ENCODE peak calls at places on chromosomes 4 and X, in eight cellular contexts. D is kidney, S is lower lobe of right lung, F is OCI-LY7, N is choroid plexus epithelial cell, Q is sigmoid colon, Y is thoracic aorta, E is BE2C. L is an unnamed sample.

GRCh38 chr4:94338681-94339351 is 3.8 kb downstream of the HPGDS start:
- DNase-seq in S (no peak), F (no peak), Q (no peak), N (no peak), E (no peak), Y (no peak), D (no peak), L (peak)

GRCh38 chr4:74054483-74055032 is 16.1 kb upstream of the CXCL3 start:
- DNase-seq in N (no peak), E (no peak), Y (no peak), Q (no peak), D (no peak), F (no peak), S (no peak), L (no peak)

GRCh38 chr4:146654976-146655761 is 16.5 kb downstream of the POU4F2 start:
- DNase-seq in Q (no peak), Y (no peak), N (peak), F (no peak), D (peak), S (no peak), E (peak), L (no peak)

GRCh38 chr4:40581254-40582140 is 48.2 kb downstream of the RBM47 start:
- DNase-seq in Y (no peak), F (no peak), Q (no peak), E (no peak), N (no peak), S (no peak), D (no peak), L (no peak)

GRCh38 chrX:55135171-55135570 is 46.4 kb downstream of the PAGE2 start:
- DNase-seq in D (no peak), N (peak), F (peak), Q (no peak), S (no peak), Y (no peak), E (peak), L (peak)

GRCh38 chr4:74369860-74370259 is 4.9 kb downstream of the EREG start:
- DNase-seq in S (no peak), E (no peak), Q (no peak), Y (no peak), D (no peak), F (no peak), N (no peak), L (no peak)

GRCh38 chrX:138777230-138777629 is 65.7 kb upstream of the FGF13 start:
- DNase-seq in Y (no peak), F (no peak), E (no peak), Q (no peak), S (no peak), N (no peak), D (no peak), L (no peak)

GRCh38 chr4:42397256-42397634 is at the start of gene SHISA3:
- DNase-seq in D (peak), N (no peak), Q (no peak), E (peak), Y (no peak), S (no peak), F (peak), L (peak)

GRCh38 chr4:150219841-150220240 is 141.6 kb downstream of the DCLK2 start:
- DNase-seq in F (no peak), D (no peak), S (no peak), Y (no peak), Q (no peak), N (no peak), E (no peak), L (no peak)

GRCh38 chrX:96314974-96315373 is 369.7 kb upstream of the DIAPH2 start:
- DNase-seq in F (no peak), E (no peak), Y (no peak), N (peak), S (no peak), D (no peak), Q (no peak), L (no peak)

GRCh38 chr4:173318648-173319211 is 15.4 kb downstream of the HMGB2 start:
- DNase-seq in Y (no peak), F (peak), D (no peak), E (no peak), Q (no peak), N (peak), S (no peak), L (no peak)

GRCh38 chr4:160026720-160027119 is 923.8 kb downstream of the RAPGEF2 start:
- DNase-seq in E (no peak), S (no peak), D (no peak), N (peak), Q (no peak), Y (no peak), F (no peak), L (no peak)

GRCh38 chr4:183335369-183335940 is 13.2 kb upstream of the CLDN24 start:
- DNase-seq in Q (no peak), D (peak), Y (no peak), F (no peak), E (no peak), N (peak), S (no peak), L (no peak)

GRCh38 chr4:69467797-69468196 is 27.9 kb downstream of the UGT2B4 start:
- DNase-seq in E (no peak), F (no peak), N (no peak), D (no peak), Y (no peak), Q (no peak), S (no peak), L (no peak)

GRCh38 chrX:53251307-53251706 is 26.3 kb upstream of the KDM5C start:
- DNase-seq in N (no peak), Y (no peak), E (no peak), D (no peak), Q (no peak), S (no peak), F (no peak), L (no peak)

GRCh38 chrX:107014927-107015326 is 14.9 kb upstream of the MORC4 start:
- DNase-seq in F (no peak), Q (no peak), D (no peak), N (no peak), E (no peak), Y (no peak), S (no peak), L (no peak)

GRCh38 chrX:70979136-70979762 is 48.4 kb upstream of the SLC7A3 start:
- DNase-seq in D (no peak), S (no peak), Q (no peak), E (peak), N (peak), Y (no peak), F (no peak), L (peak)
- H3K4me3 ChIP-seq in D (no peak), S (no peak), Q (no peak), E (no peak), N (no peak), Y (no peak), F (no peak), L (no peak)

DNA sequence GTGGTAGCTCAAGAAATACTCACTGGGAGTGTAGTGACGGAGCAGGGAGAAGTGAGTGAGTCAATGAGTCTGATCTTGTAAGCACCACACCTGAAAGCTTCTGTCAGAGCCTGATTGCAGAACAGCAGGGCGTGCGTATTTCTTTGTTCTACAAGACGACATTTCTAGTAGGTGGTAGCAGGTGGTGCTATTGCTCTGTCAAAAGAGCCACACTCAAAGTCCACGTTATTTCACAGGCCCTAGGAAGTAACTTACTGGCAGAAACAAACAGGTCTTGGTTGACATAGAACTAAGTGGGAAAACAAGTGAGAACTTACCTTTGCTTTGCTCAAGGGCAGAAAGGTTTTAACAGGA is 46.4 kb upstream of the SPRY1 start:
- DNase-seq in F (peak), S (no peak), D (no peak), E (no peak), Q (no peak), N (peak), Y (no peak), L (peak)
- TF ChIP-seq CTCF in F (peak), S (no peak), D (peak), E (no peak), Q (no peak), N (peak), Y (no peak), L (no peak)

GRCh38 chrX:56765816-56766553 is 36.9 kb downstream of the NBDY start:
- DNase-seq in N (no peak), Q (peak), F (peak), D (no peak), E (no peak), S (no peak), Y (no peak), L (no peak)

GRCh38 chrX:56766554-56767412 is 37.7 kb downstream of the NBDY start:
- DNase-seq in Y (no peak), N (peak), S (no peak), E (no peak), Q (peak), D (no peak), F (no peak), L (no peak)

GRCh38 chrX:56764153-56764974 is 35.3 kb downstream of the NBDY start:
- DNase-seq in N (peak), E (peak), D (peak), S (no peak), Q (peak), F (peak), Y (no peak), L (peak)

GRCh38 chrX:56763556-56764152 is 34.6 kb downstream of the NBDY start:
- DNase-seq in Q (peak), N (no peak), F (no peak), Y (no peak), D (peak), S (no peak), E (no peak), L (peak)

DNA sequence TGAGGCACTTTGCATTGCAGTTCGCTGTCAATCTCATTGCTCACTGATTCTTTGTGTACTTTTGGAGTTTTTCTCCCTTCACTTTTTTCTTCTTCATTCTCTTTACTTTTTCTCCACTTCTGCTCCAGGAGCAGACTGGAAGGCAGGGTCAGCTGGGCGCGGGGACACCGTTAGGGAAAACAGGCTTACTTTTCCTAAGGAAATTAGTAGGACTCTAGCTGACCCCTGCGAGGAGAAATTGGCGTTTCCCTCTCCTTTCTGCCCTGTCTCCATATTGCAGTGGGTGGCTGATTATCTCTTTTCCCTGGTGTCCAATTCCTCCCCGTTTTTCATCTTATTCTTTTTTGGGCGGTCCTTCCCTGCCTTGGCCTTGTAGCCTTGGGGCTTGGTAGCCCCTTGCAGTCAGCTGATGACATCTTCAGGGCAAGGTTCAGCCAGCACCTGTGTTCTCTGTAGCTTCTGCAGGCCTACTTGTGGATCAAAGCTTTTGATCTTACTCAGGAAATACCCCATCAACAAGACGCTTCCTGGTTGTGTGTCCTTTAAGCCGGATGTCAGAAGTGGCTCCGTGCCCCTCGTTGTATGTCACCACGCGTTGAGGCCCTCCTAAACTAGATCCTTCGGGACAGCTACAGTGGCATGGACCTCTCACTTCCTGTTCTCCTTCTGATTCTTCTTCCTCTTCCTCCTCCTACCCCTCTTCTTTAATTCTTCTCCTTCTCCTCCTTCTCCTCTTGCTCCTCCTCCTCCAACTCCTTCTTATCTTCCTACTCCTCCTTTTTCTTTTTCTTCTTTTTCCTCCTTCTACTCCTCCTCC is 36.1 kb downstream of the NBDY start:
- DNase-seq in Q (peak), N (no peak), Y (no peak), S (no peak), E (no peak), F (peak), D (peak), L (peak)
- H3K4me3 ChIP-seq in Q (no peak), N (no peak), Y (no peak), S (no peak), E (no peak), F (peak), D (no peak), L (peak)

GRCh38 chr4:121324331-121324730 is 56.5 kb downstream of the QRFPR start:
- DNase-seq in Y (no peak), N (no peak), Q (no peak), F (no peak), E (no peak), S (no peak), D (no peak), L (no peak)
- TF ChIP-seq CTCF in Y (no peak), N (no peak), Q (no peak), F (no peak), E (no peak), S (no peak), D (no peak), L (no peak)

DNA sequence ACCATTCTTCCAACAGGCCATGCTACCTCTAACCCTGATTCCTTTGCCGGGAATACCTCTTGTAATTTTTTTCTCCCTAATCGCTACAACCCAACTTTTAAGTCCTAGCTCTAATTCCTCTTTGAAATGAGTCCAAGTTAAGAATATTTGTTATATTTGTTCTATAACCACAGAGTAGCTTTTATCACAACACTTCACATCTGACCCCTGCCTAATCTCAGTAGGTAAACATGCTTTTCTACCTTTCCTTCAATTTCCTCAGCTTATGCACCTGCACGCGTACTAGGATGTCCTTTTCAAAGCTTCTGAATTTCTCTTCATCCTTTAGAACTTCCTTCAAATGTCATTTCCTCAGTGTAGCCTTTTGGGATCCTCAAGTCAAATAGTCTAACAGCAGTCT is 915.5 kb upstream of the LCORL start:
- DNase-seq in F (no peak), S (no peak), N (no peak), E (no peak), Y (no peak), Q (no peak), D (no peak), L (no peak)
- H3K4me3 ChIP-seq in F (no peak), S (no peak), N (no peak), E (no peak), Y (no peak), Q (no peak), D (no peak), L (no peak)

DNA sequence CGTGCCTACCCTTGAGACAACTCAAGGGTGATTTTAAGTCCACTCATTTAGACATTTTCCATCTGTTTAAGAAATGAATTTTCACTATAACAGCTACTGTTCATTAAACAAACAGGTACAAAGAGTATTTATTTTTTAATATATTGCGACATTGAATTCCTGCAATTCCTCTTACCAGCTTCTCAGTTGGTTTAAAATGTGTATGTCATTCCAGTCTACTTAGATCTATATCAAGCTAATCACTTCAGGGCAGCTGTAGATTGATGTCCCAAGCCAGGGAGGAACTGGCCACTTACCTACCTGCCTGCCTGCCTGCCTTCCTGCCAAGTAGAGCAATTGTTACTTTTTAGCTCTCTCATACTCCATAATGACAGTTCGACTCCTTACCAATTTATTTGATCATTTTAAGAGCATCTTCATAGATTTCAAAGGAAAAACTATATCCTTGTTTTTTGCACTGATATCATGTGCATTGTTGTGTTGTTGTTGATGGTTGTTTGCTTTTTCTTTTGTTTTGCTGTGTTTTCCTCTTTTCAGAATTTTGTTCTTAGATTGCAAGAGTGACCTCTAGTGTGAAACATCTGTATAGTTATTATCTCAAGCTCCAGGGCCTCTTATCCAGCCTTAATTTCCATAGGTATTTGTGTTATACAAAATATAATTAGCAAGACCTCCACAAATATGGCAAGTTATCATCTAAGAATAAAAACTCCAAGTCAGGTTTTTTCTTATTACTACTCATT is 120.9 kb upstream of the NRK start:
- DNase-seq in S (no peak), N (peak), F (no peak), D (no peak), E (no peak), Q (no peak), Y (no peak), L (no peak)
- TF ChIP-seq CTCF in S (no peak), N (peak), F (peak), D (no peak), E (no peak), Q (no peak), Y (no peak), L (no peak)

L was measured in GM12865.